ENCODE peak calls at places on chromosomes 2 and 18, in seven cellular contexts. One of them, this sample, is unnamed. For H3K4me1 and H3K9me3, the result is how much of the 10 kb centered on the place peaks cover.

GRCh38 chr2:112646791-112647720 is 1.3 kb downstream of the SLC20A1 start:
- DNase-seq in hepatocyte: no peak
- DNase-seq in tibial artery: no peak
- DNase-seq in OCI-LY7: peak
- DNase-seq in NT2/D1: no peak
- DNase-seq in lower lobe of right lung: no peak
- DNase-seq in body of pancreas: no peak
- DNase-seq in this sample: no peak

GRCh38 chr18:3449702-3450357 is at the start of gene TGIF1:
- DNase-seq in hepatocyte: peak
- DNase-seq in tibial artery: peak
- DNase-seq in OCI-LY7: peak
- DNase-seq in NT2/D1: no peak
- DNase-seq in lower lobe of right lung: peak
- DNase-seq in body of pancreas: peak
- DNase-seq in this sample: peak

GRCh38 chr2:169105433-169105832 is 36.1 kb downstream of the DHRS9 start:
- DNase-seq in hepatocyte: no peak
- DNase-seq in tibial artery: no peak
- DNase-seq in OCI-LY7: no peak
- DNase-seq in NT2/D1: no peak
- DNase-seq in lower lobe of right lung: no peak
- DNase-seq in body of pancreas: no peak
- DNase-seq in this sample: no peak

GRCh38 chr2:31297751-31298150 is 63.8 kb downstream of the EHD3 start:
- DNase-seq in hepatocyte: no peak
- DNase-seq in tibial artery: no peak
- DNase-seq in OCI-LY7: peak
- DNase-seq in NT2/D1: no peak
- DNase-seq in lower lobe of right lung: no peak
- DNase-seq in body of pancreas: no peak
- DNase-seq in this sample: peak

GRCh38 chr2:63902149-63902548 is 60.5 kb downstream of the UGP2 start:
- DNase-seq in hepatocyte: no peak
- DNase-seq in tibial artery: no peak
- DNase-seq in OCI-LY7: no peak
- DNase-seq in NT2/D1: no peak
- DNase-seq in lower lobe of right lung: no peak
- DNase-seq in body of pancreas: no peak
- DNase-seq in this sample: no peak

GRCh38 chr18:10046178-10046807 is 132.5 kb downstream of the VAPA start:
- DNase-seq in hepatocyte: no peak
- DNase-seq in tibial artery: peak
- DNase-seq in OCI-LY7: no peak
- DNase-seq in NT2/D1: no peak
- DNase-seq in lower lobe of right lung: no peak
- DNase-seq in body of pancreas: no peak
- DNase-seq in this sample: peak

GRCh38 chr2:25362564-25363145 is 20.9 kb upstream of the DNMT3A start:
- DNase-seq in hepatocyte: no peak
- DNase-seq in tibial artery: no peak
- DNase-seq in OCI-LY7: peak
- DNase-seq in NT2/D1: no peak
- DNase-seq in lower lobe of right lung: peak
- DNase-seq in body of pancreas: no peak
- DNase-seq in this sample: peak

GRCh38 chr2:69385443-69386151 is 1.4 kb downstream of the GFPT1 start:
- DNase-seq in hepatocyte: peak
- DNase-seq in tibial artery: no peak
- DNase-seq in OCI-LY7: peak
- DNase-seq in NT2/D1: no peak
- DNase-seq in lower lobe of right lung: no peak
- DNase-seq in body of pancreas: no peak
- DNase-seq in this sample: no peak

GRCh38 chr2:9972621-9973445 is 21.3 kb downstream of the GRHL1 start:
- DNase-seq in hepatocyte: no peak
- DNase-seq in tibial artery: no peak
- DNase-seq in OCI-LY7: no peak
- DNase-seq in NT2/D1: no peak
- DNase-seq in lower lobe of right lung: no peak
- DNase-seq in body of pancreas: peak
- DNase-seq in this sample: no peak

GRCh38 chr2:58131191-58132011 is 84.8 kb downstream of the VRK2 start:
- DNase-seq in hepatocyte: peak
- DNase-seq in tibial artery: no peak
- DNase-seq in OCI-LY7: peak
- DNase-seq in NT2/D1: no peak
- DNase-seq in lower lobe of right lung: no peak
- DNase-seq in body of pancreas: peak
- DNase-seq in this sample: no peak

DNA sequence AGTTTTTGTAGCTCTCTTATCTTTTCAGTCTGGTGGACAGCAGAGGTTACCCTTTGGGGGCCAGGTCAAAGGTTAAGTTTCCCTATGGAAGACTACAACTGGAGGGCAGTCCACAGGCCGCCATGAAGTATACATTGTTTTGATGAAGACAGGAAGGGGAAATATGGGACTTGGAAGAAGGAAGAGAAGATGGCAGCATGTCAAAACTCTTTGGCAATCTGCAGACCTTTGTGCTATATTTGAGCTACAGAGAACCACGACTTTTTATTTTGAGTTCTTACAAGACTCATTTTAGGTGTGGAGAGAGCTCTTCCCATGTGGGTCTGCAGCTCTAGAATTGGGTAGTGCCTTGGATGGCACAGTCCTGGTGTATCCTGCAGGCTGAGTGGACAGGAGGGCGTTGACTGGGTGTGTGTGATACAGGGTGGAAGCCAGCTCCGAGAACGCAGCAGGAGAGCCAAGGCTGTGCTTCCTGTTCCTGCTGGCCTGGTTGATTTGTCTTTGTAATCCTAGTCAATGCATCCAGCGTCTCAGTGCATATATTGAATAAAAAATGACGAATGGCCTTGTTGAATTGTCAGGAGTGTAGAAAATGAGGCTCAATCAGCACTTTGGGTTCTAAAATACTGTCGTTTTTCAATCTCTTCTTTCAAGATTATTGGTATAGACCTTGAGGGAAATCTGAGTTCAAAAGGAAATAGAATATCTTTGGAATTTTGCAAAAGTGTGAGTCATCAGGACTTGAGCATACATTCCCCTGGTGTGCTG is 11.5 kb downstream of the ITGA6 start:
- DNase-seq in hepatocyte: no peak
- DNase-seq in tibial artery: no peak
- DNase-seq in OCI-LY7: no peak
- DNase-seq in NT2/D1: no peak
- DNase-seq in lower lobe of right lung: no peak
- DNase-seq in body of pancreas: no peak
- DNase-seq in this sample: no peak
- H3K4me3 ChIP-seq in hepatocyte: no peak
- H3K4me3 ChIP-seq in tibial artery: no peak
- H3K4me3 ChIP-seq in OCI-LY7: no peak
- H3K4me3 ChIP-seq in NT2/D1: no peak
- H3K4me3 ChIP-seq in lower lobe of right lung: no peak
- H3K4me3 ChIP-seq in body of pancreas: no peak
- H3K4me3 ChIP-seq in this sample: no peak

GRCh38 chr2:207239222-207239674 is 73.5 kb upstream of the KLF7 start:
- DNase-seq in hepatocyte: peak
- DNase-seq in tibial artery: peak
- DNase-seq in OCI-LY7: no peak
- DNase-seq in NT2/D1: no peak
- DNase-seq in lower lobe of right lung: peak
- DNase-seq in body of pancreas: peak
- DNase-seq in this sample: no peak
- H3K4me1 ChIP-seq in hepatocyte: under half
- H3K4me1 ChIP-seq in tibial artery: under half
- H3K4me1 ChIP-seq in OCI-LY7: under half
- H3K4me1 ChIP-seq in NT2/D1: under half
- H3K4me1 ChIP-seq in lower lobe of right lung: under half
- H3K4me1 ChIP-seq in body of pancreas: under half
- H3K4me1 ChIP-seq in this sample: under half

GRCh38 chr2:157858846-157859245 is 17.3 kb downstream of the ACVR1 start:
- DNase-seq in hepatocyte: no peak
- DNase-seq in tibial artery: no peak
- DNase-seq in OCI-LY7: no peak
- DNase-seq in NT2/D1: no peak
- DNase-seq in lower lobe of right lung: no peak
- DNase-seq in body of pancreas: no peak
- DNase-seq in this sample: no peak
- H3K9me3 ChIP-seq in hepatocyte: under half
- H3K9me3 ChIP-seq in tibial artery: under half
- H3K9me3 ChIP-seq in OCI-LY7: under half
- H3K9me3 ChIP-seq in NT2/D1: under half
- H3K9me3 ChIP-seq in lower lobe of right lung: under half
- H3K9me3 ChIP-seq in body of pancreas: under half
- H3K9me3 ChIP-seq in this sample: under half

GRCh38 chr2:148875387-148876051 is 492 bp downstream of the KIF5C start:
- DNase-seq in hepatocyte: no peak
- DNase-seq in tibial artery: no peak
- DNase-seq in OCI-LY7: peak
- DNase-seq in NT2/D1: no peak
- DNase-seq in lower lobe of right lung: no peak
- DNase-seq in body of pancreas: no peak
- DNase-seq in this sample: peak
- H3K4me3 ChIP-seq in hepatocyte: peak
- H3K4me3 ChIP-seq in tibial artery: peak
- H3K4me3 ChIP-seq in OCI-LY7: peak
- H3K4me3 ChIP-seq in NT2/D1: peak
- H3K4me3 ChIP-seq in lower lobe of right lung: peak
- H3K4me3 ChIP-seq in body of pancreas: no peak
- H3K4me3 ChIP-seq in this sample: peak

GRCh38 chr2:217436386-217436785 is 566.4 kb downstream of the TNS1 start:
- DNase-seq in hepatocyte: no peak
- DNase-seq in tibial artery: peak
- DNase-seq in OCI-LY7: no peak
- DNase-seq in NT2/D1: no peak
- DNase-seq in lower lobe of right lung: peak
- DNase-seq in body of pancreas: no peak
- DNase-seq in this sample: no peak

GRCh38 chr2:217430916-217431576 is 571.2 kb upstream of the TNP1 start:
- DNase-seq in hepatocyte: no peak
- DNase-seq in tibial artery: no peak
- DNase-seq in OCI-LY7: no peak
- DNase-seq in NT2/D1: no peak
- DNase-seq in lower lobe of right lung: no peak
- DNase-seq in body of pancreas: no peak
- DNase-seq in this sample: no peak

GRCh38 chr2:217434183-217434620 is 568.6 kb downstream of the TNS1 start:
- DNase-seq in hepatocyte: peak
- DNase-seq in tibial artery: peak
- DNase-seq in OCI-LY7: peak
- DNase-seq in NT2/D1: peak
- DNase-seq in lower lobe of right lung: peak
- DNase-seq in body of pancreas: peak
- DNase-seq in this sample: peak

GRCh38 chr2:217431577-217432269 is 571.1 kb downstream of the TNS1 start:
- DNase-seq in hepatocyte: no peak
- DNase-seq in tibial artery: no peak
- DNase-seq in OCI-LY7: no peak
- DNase-seq in NT2/D1: no peak
- DNase-seq in lower lobe of right lung: no peak
- DNase-seq in body of pancreas: no peak
- DNase-seq in this sample: no peak

DNA sequence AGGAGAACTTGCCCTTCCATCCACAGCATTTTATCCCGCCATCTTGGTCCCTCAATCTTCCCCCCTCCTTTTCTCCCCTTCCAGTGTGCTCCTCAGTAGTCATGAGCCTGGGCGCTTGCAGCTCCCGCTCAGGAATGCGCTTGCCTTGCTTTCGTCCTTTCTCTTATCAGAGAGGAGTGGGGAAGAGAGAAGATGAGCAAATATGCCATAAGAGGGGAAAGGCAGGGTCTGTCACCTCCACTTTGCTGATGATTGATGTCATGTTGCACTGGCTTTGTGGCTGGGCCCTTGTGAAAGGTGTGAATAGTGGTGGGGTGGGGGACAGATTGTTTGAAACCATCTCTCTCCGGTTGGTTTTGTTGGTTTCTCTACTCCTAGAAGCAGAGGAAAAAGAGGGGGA is 569.3 kb downstream of the TNS1 start:
- DNase-seq in hepatocyte: peak
- DNase-seq in tibial artery: no peak
- DNase-seq in OCI-LY7: no peak
- DNase-seq in NT2/D1: no peak
- DNase-seq in lower lobe of right lung: no peak
- DNase-seq in body of pancreas: no peak
- DNase-seq in this sample: peak
- H3K4me1 ChIP-seq in hepatocyte: half or more
- H3K4me1 ChIP-seq in tibial artery: half or more
- H3K4me1 ChIP-seq in OCI-LY7: under half
- H3K4me1 ChIP-seq in NT2/D1: under half
- H3K4me1 ChIP-seq in lower lobe of right lung: under half
- H3K4me1 ChIP-seq in body of pancreas: under half
- H3K4me1 ChIP-seq in this sample: under half

GRCh38 chr2:83069724-83070123 is 1389.4 kb downstream of the SUCLG1 start:
- DNase-seq in hepatocyte: peak
- DNase-seq in tibial artery: no peak
- DNase-seq in OCI-LY7: no peak
- DNase-seq in NT2/D1: no peak
- DNase-seq in lower lobe of right lung: no peak
- DNase-seq in body of pancreas: no peak
- DNase-seq in this sample: no peak
- H3K9me3 ChIP-seq in hepatocyte: under half
- H3K9me3 ChIP-seq in tibial artery: under half
- H3K9me3 ChIP-seq in OCI-LY7: under half
- H3K9me3 ChIP-seq in NT2/D1: under half
- H3K9me3 ChIP-seq in lower lobe of right lung: under half
- H3K9me3 ChIP-seq in body of pancreas: under half
- H3K9me3 ChIP-seq in this sample: under half

DNA sequence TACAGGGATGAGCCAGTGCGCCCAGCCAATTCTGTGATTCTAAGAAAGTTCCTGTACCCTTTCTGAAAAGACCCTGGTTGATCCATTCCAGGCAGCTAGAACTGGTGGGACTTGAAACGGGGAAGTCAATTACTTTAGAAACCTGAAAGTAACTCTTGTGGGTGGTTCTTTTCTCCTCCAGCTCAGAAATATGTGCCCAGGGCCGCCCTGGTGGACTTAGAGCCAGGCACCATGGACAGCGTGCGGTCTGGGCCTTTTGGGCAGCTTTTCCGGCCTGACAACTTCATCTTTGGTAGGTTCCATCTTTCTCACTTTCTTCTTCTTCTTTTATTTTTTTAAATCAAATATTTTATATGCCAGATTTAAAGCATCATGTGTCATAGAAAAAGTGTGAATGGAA is 2.7 kb downstream of the TUBB6 start:
- DNase-seq in hepatocyte: no peak
- DNase-seq in tibial artery: no peak
- DNase-seq in OCI-LY7: no peak
- DNase-seq in NT2/D1: no peak
- DNase-seq in lower lobe of right lung: no peak
- DNase-seq in body of pancreas: no peak
- DNase-seq in this sample: no peak
- H3K4me3 ChIP-seq in hepatocyte: no peak
- H3K4me3 ChIP-seq in tibial artery: peak
- H3K4me3 ChIP-seq in OCI-LY7: no peak
- H3K4me3 ChIP-seq in NT2/D1: no peak
- H3K4me3 ChIP-seq in lower lobe of right lung: no peak
- H3K4me3 ChIP-seq in body of pancreas: no peak
- H3K4me3 ChIP-seq in this sample: peak

DNA sequence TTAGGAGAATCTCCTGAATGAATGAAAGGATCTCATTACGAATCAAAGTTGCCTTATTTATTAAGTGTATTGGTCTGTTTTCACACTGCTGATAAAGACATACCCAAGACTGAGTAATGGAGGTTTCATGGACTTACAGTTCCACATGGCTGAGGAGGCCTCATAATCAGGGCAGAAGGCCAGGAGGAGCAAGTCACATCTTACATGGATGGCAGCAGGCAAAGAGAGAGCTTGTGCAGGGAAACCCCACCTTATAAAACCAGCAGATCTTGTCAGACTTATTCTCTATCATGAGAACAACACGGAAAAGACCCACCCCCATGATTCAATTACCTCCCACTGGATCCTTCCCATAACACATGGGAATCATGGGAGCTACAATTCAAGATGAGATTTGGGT is 785.2 kb upstream of the POU3F3 start:
- DNase-seq in hepatocyte: no peak
- DNase-seq in tibial artery: no peak
- DNase-seq in OCI-LY7: no peak
- DNase-seq in NT2/D1: no peak
- DNase-seq in lower lobe of right lung: no peak
- DNase-seq in body of pancreas: no peak
- DNase-seq in this sample: no peak
- H3K4me1 ChIP-seq in hepatocyte: under half
- H3K4me1 ChIP-seq in tibial artery: under half
- H3K4me1 ChIP-seq in OCI-LY7: under half
- H3K4me1 ChIP-seq in NT2/D1: under half
- H3K4me1 ChIP-seq in lower lobe of right lung: under half
- H3K4me1 ChIP-seq in body of pancreas: under half
- H3K4me1 ChIP-seq in this sample: under half

This sample was measured in endodermal cell.